ENCODE peak calls at places on chromosome 13, in nine cellular contexts. O is AG04450; Y is kidney; B is AG09319; W is activated CD8-positive, alpha-beta T cell treated with anti-CD3 and anti-CD28 coated beads for 36 hours; G is AG09309; C is heart left ventricle; R is mesothelial cell of epicardium; P is B cell. H is an unnamed sample.

GRCh38 chr13:94557836-94558235 is 38.1 kb downstream of the TGDS start:
- DNase-seq in O (no peak), Y (no peak), B (no peak), W (no peak), G (no peak), C (no peak), R (no peak), P (no peak), H (no peak)

GRCh38 chr13:107867701-107868661 is 347.4 kb downstream of the LIG4 start:
- DNase-seq in O (no peak), Y (peak), B (no peak), W (peak), G (no peak), C (no peak), R (no peak), P (no peak), H (peak)

GRCh38 chr13:97030705-97031452 is 36.6 kb upstream of the OXGR1 start:
- DNase-seq in O (peak), Y (no peak), B (no peak), W (no peak), G (peak), C (no peak), R (no peak), P (no peak), H (peak)

GRCh38 chr13:66543780-66544179 is 686.4 kb downstream of the PCDH9 start:
- DNase-seq in O (no peak), Y (no peak), B (no peak), W (no peak), G (no peak), C (no peak), R (no peak), P (no peak), H (no peak)

GRCh38 chr13:30752201-30752797 is 17.0 kb downstream of the ALOX5AP start:
- DNase-seq in O (no peak), Y (no peak), B (no peak), W (no peak), G (no peak), C (peak), R (no peak), P (no peak), H (peak)

GRCh38 chr13:104831823-104832222 is 1703.6 kb downstream of the EFNB2 start:
- DNase-seq in O (no peak), Y (no peak), B (no peak), W (no peak), G (no peak), C (no peak), R (no peak), P (no peak), H (no peak)

GRCh38 chr13:69264362-69265334 is 843.0 kb upstream of the ATXN8OS start:
- DNase-seq in O (no peak), Y (no peak), B (no peak), W (no peak), G (no peak), C (no peak), R (no peak), P (no peak), H (no peak)

GRCh38 chr13:113915786-113916329 is 52.0 kb upstream of the GAS6 start:
- DNase-seq in O (no peak), Y (no peak), B (no peak), W (no peak), G (no peak), C (no peak), R (no peak), P (no peak), H (no peak)

GRCh38 chr13:80339578-80339840 is 1.4 kb downstream of the SPRY2 start:
- DNase-seq in O (no peak), Y (no peak), B (no peak), W (no peak), G (no peak), C (no peak), R (no peak), P (no peak), H (no peak)

GRCh38 chr13:87923713-87924112 is 252.5 kb downstream of the SLITRK5 start:
- DNase-seq in O (no peak), Y (no peak), B (no peak), W (no peak), G (no peak), C (no peak), R (no peak), P (no peak), H (no peak)

GRCh38 chr13:24050292-24050711 is 110.2 kb upstream of the SPATA13 start:
- DNase-seq in O (no peak), Y (peak), B (no peak), W (no peak), G (no peak), C (no peak), R (no peak), P (no peak), H (peak)

GRCh38 chr13:78787189-78787588 is 128.2 kb upstream of the OBI1 start:
- DNase-seq in O (no peak), Y (no peak), B (no peak), W (no peak), G (no peak), C (no peak), R (no peak), P (no peak), H (no peak)

GRCh38 chr13:113129480-113129879 is 6.9 kb downstream of the F10 start:
- DNase-seq in O (no peak), Y (peak), B (no peak), W (no peak), G (no peak), C (no peak), R (no peak), P (no peak), H (no peak)

GRCh38 chr13:29453657-29454056 is 141.8 kb downstream of the SLC7A1 start:
- DNase-seq in O (no peak), Y (no peak), B (no peak), W (no peak), G (no peak), C (no peak), R (no peak), P (no peak), H (no peak)

GRCh38 chr13:29457299-29457698 is 138.2 kb downstream of the SLC7A1 start:
- DNase-seq in O (no peak), Y (no peak), B (no peak), W (no peak), G (peak), C (no peak), R (no peak), P (no peak), H (peak)

GRCh38 chr13:29456419-29456818 is 139.1 kb downstream of the SLC7A1 start:
- DNase-seq in O (no peak), Y (no peak), B (no peak), W (no peak), G (no peak), C (no peak), R (no peak), P (no peak), H (no peak)

GRCh38 chr13:29452773-29453574 is 142.5 kb downstream of the SLC7A1 start:
- DNase-seq in O (no peak), Y (no peak), B (no peak), W (no peak), G (no peak), C (no peak), R (no peak), P (no peak), H (peak)

GRCh38 chr13:29454931-29455481 is 140.5 kb downstream of the SLC7A1 start:
- DNase-seq in O (no peak), Y (no peak), B (no peak), W (peak), G (no peak), C (no peak), R (no peak), P (peak), H (no peak)
- TF ChIP-seq CTCF in O (peak), Y (no peak), B (peak), W (peak), G (peak), C (peak), R (no peak), P (peak), H (peak)

DNA sequence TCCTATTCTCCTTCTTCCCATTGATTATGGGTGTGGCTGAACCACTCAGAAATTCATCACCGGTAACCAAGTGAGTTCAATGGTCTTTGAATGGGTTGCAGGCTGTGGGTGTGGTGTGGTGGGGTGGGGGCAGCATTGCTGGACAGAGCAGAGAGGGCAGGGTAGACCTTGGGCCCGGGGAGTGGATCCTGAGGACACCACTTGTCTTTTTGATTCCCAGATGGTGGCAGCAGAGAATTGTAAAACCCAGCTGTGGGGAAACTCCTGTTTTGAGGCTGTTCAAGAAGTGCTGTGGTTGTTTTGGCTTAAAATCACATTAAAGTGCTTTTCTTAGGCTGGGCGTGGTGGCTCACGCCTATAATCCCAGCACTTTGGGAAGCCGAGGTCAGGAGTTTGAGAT is 45.8 kb upstream of the RGCC start:
- DNase-seq in O (peak), Y (no peak), B (peak), W (no peak), G (peak), C (no peak), R (no peak), P (peak), H (peak)
- TF ChIP-seq CTCF in O (peak), Y (peak), B (peak), W (no peak), G (peak), C (peak), R (no peak), P (no peak), H (peak)

DNA sequence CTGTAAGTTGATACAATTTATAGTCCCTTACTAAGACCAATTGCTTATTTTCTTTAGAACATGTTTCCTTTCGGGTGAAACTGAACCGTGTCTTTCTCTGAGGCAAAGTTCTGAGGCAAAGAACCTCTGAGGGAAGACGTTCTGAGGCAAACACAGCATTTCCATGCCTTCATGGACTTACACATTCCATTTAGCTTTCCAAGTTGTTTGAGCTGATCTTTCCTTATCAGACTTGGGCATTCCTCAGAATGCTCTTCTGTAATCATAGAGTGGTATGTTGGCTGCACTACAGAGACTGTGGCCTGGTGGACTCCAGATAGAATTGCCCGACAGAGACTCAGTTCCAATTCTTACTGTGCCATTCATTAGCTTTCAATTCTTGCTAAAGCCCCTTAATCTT is 579.0 kb downstream of the KCTD12 start:
- DNase-seq in O (peak), Y (no peak), B (no peak), W (no peak), G (no peak), C (no peak), R (no peak), P (no peak), H (peak)
- TF ChIP-seq CTCF in O (peak), Y (no peak), B (no peak), W (no peak), G (no peak), C (no peak), R (no peak), P (no peak), H (peak)

DNA sequence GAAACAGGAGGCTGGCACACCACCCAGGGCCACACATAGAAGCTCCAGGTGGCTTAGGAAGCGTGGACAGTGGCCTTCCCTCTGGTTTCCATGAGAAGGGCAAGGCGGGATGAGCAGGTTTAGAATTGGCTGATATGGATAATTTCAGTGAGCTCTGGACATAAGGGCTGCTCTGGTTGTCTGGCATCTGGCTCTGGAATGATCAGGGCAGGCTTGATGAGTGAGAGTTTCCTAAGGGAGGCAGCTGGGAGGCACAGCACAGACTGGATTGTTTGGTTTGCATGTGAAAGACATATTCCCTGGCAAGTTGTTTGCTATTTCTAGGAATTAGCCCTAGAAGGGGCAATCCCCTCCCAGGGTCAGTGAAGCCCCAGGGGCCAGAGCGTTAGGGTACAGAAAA is 129.5 kb downstream of the ATP8A2 start:
- DNase-seq in O (no peak), Y (no peak), B (no peak), W (no peak), G (no peak), C (no peak), R (no peak), P (no peak), H (no peak)
- TF ChIP-seq CTCF in O (no peak), Y (no peak), B (no peak), W (no peak), G (no peak), C (no peak), R (no peak), P (no peak), H (no peak)

GRCh38 chr13:50911937-50912624 is 2.5 kb downstream of the RNASEH2B start:
- DNase-seq in O (peak), Y (peak), B (peak), W (peak), G (peak), C (peak), R (peak), P (peak), H (peak)
- TF ChIP-seq CTCF in O (peak), Y (peak), B (peak), W (peak), G (peak), C (peak), R (peak), P (peak), H (peak)

DNA sequence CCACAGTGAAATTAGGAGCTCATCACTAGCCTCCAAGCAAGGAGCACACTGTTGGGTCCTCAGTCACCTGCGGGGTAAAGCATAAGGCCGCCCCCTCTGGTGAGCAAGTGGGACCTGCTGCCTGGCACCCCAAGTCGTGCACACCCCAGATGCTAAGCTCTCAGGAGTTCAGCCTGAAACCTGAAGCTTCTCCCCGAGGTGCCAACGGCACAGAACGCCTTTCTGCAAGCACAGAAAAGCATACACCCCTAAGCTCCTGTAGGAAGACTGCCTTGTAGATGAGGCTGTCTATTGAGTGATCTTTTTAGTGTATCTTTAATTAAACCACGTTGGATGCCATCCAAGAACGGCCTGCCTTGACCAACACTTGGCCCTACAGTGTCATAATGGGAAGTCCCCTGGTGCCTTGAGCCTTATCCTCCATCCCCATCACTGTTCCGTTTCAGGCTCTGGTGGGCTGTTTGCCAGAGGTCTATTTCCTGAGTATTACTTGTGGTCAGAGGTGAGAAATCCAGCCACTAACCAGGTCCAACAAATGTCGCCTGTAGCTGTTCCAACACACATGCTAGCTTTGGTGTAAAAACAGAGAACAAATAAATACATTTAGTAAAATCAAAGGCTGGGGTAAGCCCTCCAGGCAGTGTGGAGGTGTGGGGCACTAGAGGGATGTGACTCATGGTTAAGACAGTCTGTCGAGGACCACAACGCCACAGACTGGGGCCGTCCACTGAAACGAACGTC is 44.8 kb downstream of the C13orf42 start:
- DNase-seq in O (no peak), Y (peak), B (no peak), W (peak), G (no peak), C (no peak), R (no peak), P (peak), H (no peak)
- TF ChIP-seq CTCF in O (no peak), Y (no peak), B (no peak), W (no peak), G (no peak), C (no peak), R (no peak), P (no peak), H (no peak)

GRCh38 chr13:49441846-49442245 is 2.0 kb downstream of the CAB39L start:
- DNase-seq in O (no peak), Y (no peak), B (no peak), W (no peak), G (no peak), C (no peak), R (no peak), P (no peak), H (peak)

GRCh38 chr13:49444517-49445395 is 682 bp downstream of the SETDB2 start:
- DNase-seq in O (no peak), Y (no peak), B (peak), W (peak), G (no peak), C (no peak), R (no peak), P (peak), H (peak)

GRCh38 chr13:49446473-49446872 is 2.4 kb downstream of the SETDB2 start:
- DNase-seq in O (no peak), Y (no peak), B (no peak), W (no peak), G (no peak), C (no peak), R (no peak), P (no peak), H (no peak)

GRCh38 chr13:49443327-49443688 is 556 bp downstream of the CAB39L start:
- DNase-seq in O (no peak), Y (no peak), B (no peak), W (no peak), G (no peak), C (no peak), R (no peak), P (no peak), H (peak)

GRCh38 chr13:49443689-49444516 is at the start of the genes CAB39L and SETDB2:
- DNase-seq in O (peak), Y (peak), B (peak), W (peak), G (peak), C (peak), R (peak), P (peak), H (peak)
- TF ChIP-seq CTCF in O (peak), Y (peak), B (peak), W (peak), G (peak), C (peak), R (no peak), P (peak), H (peak)